ENCODE peak calls at places on chromosome 19, in five cellular contexts. R, O, B, G and A are unnamed samples.

GRCh38 chr19:43636121-43636683 is 3.4 kb downstream of the CADM4 start:
- DNase-seq in R (no peak), B (no peak), O (no peak), G (peak), A (peak)

GRCh38 chr19:11978492-11979100 is 13.8 kb downstream of the ZNF763 start:
- DNase-seq in G (no peak), O (no peak), R (no peak), B (no peak), A (no peak)

GRCh38 chr19:55641376-55642152 is 762 bp downstream of the ZNF580 start:
- DNase-seq in R (no peak), B (no peak), G (no peak), O (no peak), A (peak)

GRCh38 chr19:40705950-40706619 is 10.6 kb downstream of the COQ8B start:
- DNase-seq in B (no peak), O (no peak), R (no peak), G (no peak), A (no peak)

GRCh38 chr19:5022066-5022860 is 53.4 kb downstream of the KDM4B start:
- DNase-seq in R (no peak), G (no peak), O (no peak), B (no peak), A (no peak)

GRCh38 chr19:10289167-10289835 is 451 bp upstream of the ICAM5 start:
- DNase-seq in O (no peak), R (no peak), B (no peak), G (no peak), A (peak)

GRCh38 chr19:38255759-38256052 is 468 bp downstream of the PPP1R14A start:
- DNase-seq in O (no peak), B (no peak), G (no peak), R (no peak), A (no peak)

GRCh38 chr19:48841047-48841446 is 4.8 kb upstream of the HSD17B14 start:
- DNase-seq in O (no peak), G (no peak), R (no peak), B (no peak), A (no peak)

GRCh38 chr19:43511324-43511723 is 6.8 kb upstream of the PHLDB3 start:
- DNase-seq in O (no peak), B (no peak), R (no peak), G (no peak), A (no peak)

GRCh38 chr19:46341937-46342336 is 5.0 kb upstream of the PPP5C start:
- DNase-seq in O (no peak), G (no peak), B (no peak), R (no peak), A (no peak)

GRCh38 chr19:40609561-40610395 is 8.6 kb downstream of the LTBP4 start:
- DNase-seq in O (peak), G (peak), B (peak), R (peak), A (peak)

GRCh38 chr19:39038098-39038497 is 5.7 kb upstream of the FBXO27 start:
- DNase-seq in B (no peak), G (no peak), O (peak), R (no peak), A (peak)

GRCh38 chr19:31392514-31392913 is 43.3 kb upstream of the TSHZ3 start:
- DNase-seq in R (no peak), B (no peak), O (no peak), G (no peak), A (no peak)

GRCh38 chr19:56508282-56508778 is 675 bp downstream of the ZNF471 start:
- DNase-seq in B (no peak), G (no peak), O (peak), R (no peak), A (no peak)

GRCh38 chr19:39705578-39706188 is 1.4 kb downstream of the LGALS14 start:
- DNase-seq in O (no peak), R (no peak), B (no peak), G (no peak), A (no peak)

GRCh38 chr19:8631425-8631819 is 989 bp downstream of the NFILZ start:
- DNase-seq in O (peak), G (peak), R (no peak), B (peak), A (no peak)

GRCh38 chr19:20482721-20483120 is 82.9 kb downstream of the ZNF737 start:
- DNase-seq in G (no peak), O (no peak), R (no peak), B (no peak), A (no peak)

GRCh38 chr19:39238944-39239343 is 5.9 kb downstream of the IFNL3 start:
- DNase-seq in R (no peak), B (no peak), G (no peak), O (no peak), A (no peak)

GRCh38 chr19:10546817-10547216 is 3.1 kb downstream of the ATG4D start:
- DNase-seq in R (no peak), G (no peak), B (no peak), O (no peak), A (no peak)

GRCh38 chr19:40799558-40800338 is 757 bp downstream of the EGLN2 start:
- DNase-seq in G (peak), B (peak), R (no peak), O (no peak), A (peak)

GRCh38 chr19:14871619-14872230 is 14.2 kb downstream of the OR7A17 start:
- DNase-seq in B (no peak), G (no peak), O (no peak), R (no peak), A (no peak)

GRCh38 chr19:27647423-27647822 is 1565.5 kb downstream of the UQCRFS1 start:
- DNase-seq in B (no peak), R (no peak), G (no peak), O (no peak), A (no peak)

GRCh38 chr19:5891938-5892771 is 11.4 kb downstream of the NDUFA11 start:
- DNase-seq in O (peak), B (no peak), G (no peak), R (no peak), A (no peak)

GRCh38 chr19:43532571-43532961 is 422 bp upstream of the ZNF575 start:
- DNase-seq in B (no peak), G (peak), O (peak), R (peak), A (peak)

GRCh38 chr19:1211494-1212234 is 6.1 kb downstream of the STK11 start:
- DNase-seq in R (no peak), O (peak), B (peak), G (no peak), A (no peak)

GRCh38 chr19:27774337-27774736 is 1438.6 kb downstream of the UQCRFS1 start:
- DNase-seq in R (no peak), O (no peak), B (no peak), G (no peak), A (no peak)

GRCh38 chr19:18117692-18118378 is 20.3 kb downstream of the MAST3 start:
- DNase-seq in G (peak), B (peak), R (peak), O (peak), A (peak)

GRCh38 chr19:15197275-15198005 is 3.4 kb downstream of the NOTCH3 start:
- DNase-seq in B (no peak), G (no peak), O (no peak), R (no peak), A (no peak)

GRCh38 chr19:29480507-29480906 is 45.3 kb upstream of the VSTM2B start:
- DNase-seq in O (no peak), B (no peak), R (no peak), G (peak), A (no peak)

GRCh38 chr19:38268539-38268938 is 4.2 kb downstream of the SPINT2 start:
- DNase-seq in B (no peak), O (no peak), G (no peak), R (no peak), A (no peak)

GRCh38 chr19:39045506-39045905 is 13.2 kb upstream of the FBXO27 start:
- DNase-seq in R (no peak), O (no peak), B (no peak), G (no peak), A (no peak)

GRCh38 chr19:48780684-48781391 is 25.5 kb downstream of the FGF21 start:
- DNase-seq in B (peak), O (peak), G (no peak), R (no peak), A (no peak)

GRCh38 chr19:15584541-15585115 is 30.4 kb upstream of the CYP4F8 start:
- DNase-seq in B (peak), O (peak), R (peak), G (peak), A (peak)

GRCh38 chr19:48308695-48309586 is 16.4 kb upstream of the EMP3 start:
- DNase-seq in R (no peak), G (no peak), O (no peak), B (no peak), A (no peak)

GRCh38 chr19:45793178-45793564 is 526 bp upstream of the DMWD start:
- DNase-seq in G (no peak), B (no peak), O (no peak), R (no peak), A (no peak)

GRCh38 chr19:2523630-2524311 is 47.8 kb downstream of the GADD45B start:
- DNase-seq in O (no peak), R (no peak), G (no peak), B (no peak), A (peak)

GRCh38 chr19:30450945-30451344 is 78.8 kb downstream of the ZNF536 start:
- DNase-seq in R (no peak), G (no peak), B (no peak), O (no peak), A (no peak)

GRCh38 chr19:35059799-35060091 is 18.2 kb downstream of the HPN start:
- DNase-seq in R (no peak), O (no peak), B (no peak), G (no peak), A (no peak)

GRCh38 chr19:35060160-35060855 is 18.8 kb downstream of the HPN start:
- DNase-seq in G (no peak), R (no peak), O (no peak), B (no peak), A (no peak)

GRCh38 chr19:35056513-35057063 is 15.1 kb downstream of the HPN start:
- DNase-seq in R (no peak), B (no peak), G (no peak), O (no peak), A (no peak)

GRCh38 chr19:35059006-35059798 is 17.7 kb downstream of the HPN start:
- DNase-seq in R (no peak), G (no peak), B (no peak), O (no peak), A (no peak)

DNA sequence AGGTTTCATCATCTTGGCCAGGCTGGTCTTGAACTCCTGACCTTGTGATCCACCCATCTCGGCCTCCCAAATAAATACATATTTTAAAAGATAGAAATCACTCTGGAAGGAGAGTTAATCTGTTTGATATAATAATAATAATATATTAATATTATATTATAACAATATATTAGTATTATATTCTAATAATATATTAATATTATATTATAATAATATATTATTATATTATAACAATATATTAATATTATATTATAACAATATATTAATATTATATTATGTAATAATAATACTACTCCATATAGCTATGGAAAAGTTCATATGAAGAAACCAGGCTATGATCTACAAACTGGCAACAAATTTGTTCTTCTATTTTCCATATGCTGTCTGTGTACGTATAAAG is 16.8 kb downstream of the HPN start:
- DNase-seq in O (no peak), R (no peak), B (no peak), G (no peak), A (no peak)
- TF ChIP-seq POLR2A in O (no peak), R (no peak), B (no peak), G (no peak), A (no peak)

DNA sequence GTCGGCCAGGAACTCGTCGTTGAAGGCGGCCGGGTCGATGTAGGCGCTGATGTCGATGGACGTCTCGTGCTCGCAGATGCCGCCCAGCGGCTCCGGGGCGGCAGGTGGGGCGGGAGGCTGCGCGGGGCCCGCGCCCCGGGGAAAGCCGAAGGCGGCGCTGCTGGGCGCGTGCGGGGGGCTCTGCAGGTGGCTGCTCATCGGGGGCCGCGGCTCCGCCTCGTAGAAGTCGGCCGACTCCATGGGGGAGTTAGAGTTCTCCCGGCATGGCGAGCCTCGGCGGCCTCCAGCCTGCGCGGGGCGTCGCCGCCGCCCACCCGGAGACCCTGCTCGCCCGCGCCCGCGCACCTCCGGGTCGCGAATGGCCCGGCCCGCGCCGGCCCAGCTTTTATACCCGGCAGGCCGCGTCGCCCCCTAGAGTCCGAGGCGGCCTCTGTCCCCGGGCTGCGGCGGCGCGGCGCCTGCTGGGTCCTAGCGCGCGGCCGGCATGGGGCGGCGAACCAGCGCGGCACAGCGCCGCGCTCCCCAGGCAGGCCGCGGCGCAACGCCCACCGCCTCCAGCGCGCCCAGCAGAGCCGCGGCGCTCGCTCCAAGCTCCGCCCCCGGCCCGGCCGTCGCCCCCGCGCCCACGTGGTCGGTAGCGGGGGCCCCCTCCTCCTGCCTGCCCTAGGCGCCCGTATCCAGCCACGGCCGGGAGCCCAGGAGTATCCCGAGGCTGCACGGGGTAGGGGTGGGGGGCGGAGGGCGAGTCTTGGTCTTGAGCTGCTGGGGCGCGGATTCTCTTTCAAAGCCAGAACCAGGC is at the start of gene CEBPA:
- DNase-seq in R (peak), G (peak), O (peak), B (peak), A (peak)
- TF ChIP-seq POLR2A in R (peak), G (peak), O (peak), B (peak), A (peak)

GRCh38 chr19:32919365-32919764 is 49.8 kb upstream of the SLC7A9 start:
- DNase-seq in G (no peak), R (no peak), O (no peak), B (no peak), A (no peak)
- TF ChIP-seq POLR2A in G (no peak), R (no peak), O (no peak), B (no peak), A (no peak)

DNA sequence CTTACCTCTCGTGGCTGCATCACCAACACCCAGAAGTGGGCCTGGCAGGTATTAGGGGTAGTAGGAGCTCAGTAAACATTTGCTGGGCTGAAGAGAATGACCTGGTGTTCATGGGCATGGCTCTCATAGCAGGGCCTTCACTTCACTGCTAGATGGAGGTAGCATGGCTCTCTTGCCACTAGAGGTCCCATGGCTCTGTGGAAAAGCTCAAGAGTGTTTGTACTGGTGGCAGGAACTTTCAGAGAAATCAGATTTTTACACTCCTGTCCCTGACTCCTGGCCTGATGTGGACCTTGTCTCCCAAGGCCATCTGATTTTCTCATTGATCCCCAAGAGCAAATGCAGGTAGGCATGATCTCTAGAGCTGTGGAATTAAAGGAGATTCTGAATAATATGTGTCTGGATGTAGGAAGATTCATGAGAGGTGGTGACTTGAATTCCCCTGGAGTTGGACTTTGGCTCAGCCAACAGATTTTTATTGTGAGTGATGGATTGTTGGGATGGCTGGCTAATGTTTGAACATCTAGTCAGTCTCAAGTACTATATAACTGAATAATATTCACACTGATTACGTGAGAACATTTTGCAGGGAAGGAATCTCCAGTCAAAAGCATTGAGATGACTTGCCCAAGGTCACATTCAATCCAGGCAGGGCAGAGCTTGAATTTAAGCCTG is 5.8 kb downstream of the ZNF574 start:
- DNase-seq in G (no peak), R (no peak), B (no peak), O (no peak), A (peak)
- TF ChIP-seq POLR2A in G (no peak), R (no peak), B (no peak), O (no peak), A (no peak)

GRCh38 chr19:3655402-3656072 is 28.9 kb upstream of the CACTIN start:
- DNase-seq in G (no peak), B (peak), O (no peak), R (no peak), A (peak)
- TF ChIP-seq POLR2A in G (no peak), B (no peak), O (no peak), R (no peak), A (peak)

DNA sequence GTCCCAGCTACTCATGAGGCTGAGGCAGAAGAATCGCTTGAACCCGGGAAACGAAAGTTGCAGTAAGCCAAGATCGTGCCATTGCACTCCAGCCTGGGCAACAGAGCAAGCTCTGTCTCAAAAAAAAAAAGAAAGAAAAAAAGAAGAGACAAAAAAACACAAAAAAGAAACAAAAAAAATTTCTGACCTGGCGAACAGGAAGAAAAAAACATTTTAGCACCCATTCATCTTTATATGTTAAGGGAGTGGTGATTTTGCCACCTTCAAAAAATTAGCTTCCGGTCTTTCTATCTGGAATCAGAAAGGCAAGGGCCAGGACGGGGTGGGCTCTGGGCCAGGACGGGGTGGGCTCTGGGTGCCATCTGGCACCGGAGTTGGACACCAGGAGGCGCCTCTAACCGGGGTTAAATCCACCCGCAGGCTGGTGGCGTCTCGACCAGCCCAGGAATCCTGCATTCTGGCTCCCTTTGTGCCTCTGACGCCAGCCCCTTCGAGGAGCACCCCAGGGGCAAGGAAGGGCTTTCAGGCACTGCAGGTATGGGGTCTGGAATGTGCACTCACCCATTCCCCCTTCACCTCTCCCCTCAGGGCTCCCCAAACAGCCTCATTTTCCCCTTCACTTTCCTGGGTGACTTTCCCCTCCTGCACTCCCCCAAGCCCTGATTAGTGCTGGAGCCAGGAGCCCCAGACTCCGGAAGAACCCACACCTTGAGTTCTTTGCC is 10.4 kb upstream of the ZSWIM4 start:
- DNase-seq in O (peak), B (peak), R (peak), G (no peak), A (no peak)
- TF ChIP-seq POLR2A in O (no peak), B (no peak), R (no peak), G (no peak), A (no peak)

GRCh38 chr19:19341026-19341425 is 20.4 kb downstream of the MAU2 start:
- DNase-seq in O (no peak), B (no peak), R (no peak), G (no peak), A (no peak)
- TF ChIP-seq POLR2A in O (no peak), B (no peak), R (no peak), G (no peak), A (no peak)